ENCODE peak calls at places on chromosome 16, in seven cellular contexts. X is B cell; B is activated naive CD8-positive, alpha-beta T cell treated with anti-CD3 and anti-CD28 coated beads for 36 hours; L is brain microvascular endothelial cell; G is lung; I is IMR-90; J is DMS153. Q is an unnamed sample.

GRCh38 chr16:48636521-48636920 is 26.5 kb upstream of the N4BP1 start:
- DNase-seq in L (no peak), G (no peak), I (no peak), B (no peak), J (no peak), X (no peak), Q (no peak)

GRCh38 chr16:58256108-58256507 is 38.7 kb downstream of the PRSS54 start:
- DNase-seq in B (no peak), I (no peak), X (no peak), J (no peak), L (no peak), G (no peak), Q (no peak)

GRCh38 chr16:85798283-85798776 is 1.0 kb downstream of the EMC8 start:
- DNase-seq in I (peak), B (no peak), X (no peak), G (no peak), L (no peak), J (no peak), Q (no peak)

GRCh38 chr16:5581963-5582362 is 484.4 kb upstream of the EEF2KMT start:
- DNase-seq in J (peak), B (no peak), L (no peak), I (no peak), X (no peak), G (no peak), Q (no peak)

GRCh38 chr16:10920726-10921427 is 21.4 kb downstream of the DEXI start:
- DNase-seq in B (no peak), L (no peak), J (no peak), G (no peak), I (no peak), X (no peak), Q (no peak)

GRCh38 chr16:57603110-57604024 is 25.1 kb upstream of the ADGRG1 start:
- DNase-seq in B (no peak), G (no peak), X (no peak), L (no peak), J (no peak), I (no peak), Q (no peak)

GRCh38 chr16:46629331-46629843 is 8.2 kb upstream of the SHCBP1 start:
- DNase-seq in I (peak), L (peak), X (no peak), B (no peak), J (no peak), G (no peak), Q (peak)

GRCh38 chr16:69311115-69311532 is at the start of gene VPS4A:
- DNase-seq in G (peak), J (peak), I (peak), X (peak), B (peak), L (peak), Q (peak)

GRCh38 chr16:22923491-22923890 is 109.5 kb downstream of the HS3ST2 start:
- DNase-seq in L (no peak), G (no peak), I (no peak), B (no peak), X (no peak), J (no peak), Q (no peak)

GRCh38 chr16:70660672-70661350 is 14.5 kb downstream of the IL34 start:
- DNase-seq in X (no peak), J (no peak), B (no peak), L (no peak), G (no peak), I (no peak), Q (no peak)

GRCh38 chr16:30858111-30858495 is 35.8 kb downstream of the BCL7C start:
- DNase-seq in I (no peak), G (no peak), X (no peak), L (no peak), B (no peak), J (no peak), Q (no peak)

GRCh38 chr16:66984902-66985311 is 3.5 kb upstream of the CES4A start:
- DNase-seq in L (no peak), I (no peak), J (no peak), B (peak), X (no peak), G (no peak), Q (no peak)

GRCh38 chr16:54934536-54935410 is 4.1 kb downstream of the IRX5 start:
- DNase-seq in G (peak), J (no peak), I (no peak), X (no peak), L (no peak), B (no peak), Q (no peak)

GRCh38 chr16:75761111-75761510 is 34.8 kb upstream of the CPHXL start:
- DNase-seq in B (no peak), J (no peak), X (no peak), L (peak), I (peak), G (no peak), Q (no peak)

GRCh38 chr16:81697321-81697885 is 81.7 kb upstream of the PLCG2 start:
- DNase-seq in L (peak), B (peak), I (peak), J (no peak), X (peak), G (no peak), Q (peak)

GRCh38 chr16:2472885-2473284 is 1.8 kb downstream of the NTN3 start:
- DNase-seq in G (no peak), X (no peak), J (no peak), L (no peak), I (no peak), B (no peak), Q (no peak)

GRCh38 chr16:27995378-27995777 is 68.1 kb downstream of the GSG1L start:
- DNase-seq in B (no peak), I (no peak), L (no peak), G (no peak), X (no peak), J (no peak), Q (no peak)

GRCh38 chr16:58265480-58266052 is 29.3 kb downstream of the PRSS54 start:
- DNase-seq in L (no peak), X (no peak), I (no peak), J (no peak), B (no peak), G (no peak), Q (no peak)

GRCh38 chr16:88633684-88634140 is 4.7 kb upstream of the IL17C start:
- DNase-seq in J (no peak), I (peak), X (no peak), B (peak), L (peak), G (no peak), Q (peak)

GRCh38 chr16:23608194-23608593 is 12.1 kb upstream of the NDUFAB1 start:
- DNase-seq in B (no peak), J (no peak), I (peak), X (no peak), G (no peak), L (peak), Q (peak)

GRCh38 chr16:30122621-30123160 is 329 bp downstream of the MAPK3 start:
- DNase-seq in G (no peak), L (no peak), J (no peak), X (no peak), B (peak), I (no peak), Q (peak)

GRCh38 chr16:91484-91883 is 13.5 kb downstream of the MPG start:
- DNase-seq in X (no peak), J (peak), L (no peak), B (no peak), I (no peak), G (no peak), Q (no peak)

GRCh38 chr16:66474750-66475199 is 47.7 kb downstream of the BEAN1 start:
- DNase-seq in G (no peak), L (no peak), B (peak), J (peak), X (peak), I (no peak), Q (no peak)

GRCh38 chr16:10120953-10121352 is 61.3 kb downstream of the GRIN2A start:
- DNase-seq in X (no peak), G (no peak), I (no peak), J (no peak), L (peak), B (no peak), Q (no peak)